ENCODE peak calls at places on chromosomes 16 and 17, in five cellular contexts. P, U, K, X and T are unnamed samples.

GRCh38 chr16:72862090-72862489 is 185.8 kb downstream of the ZFHX3 start:
- DNase-seq in P (no peak), U (no peak), X (no peak), K (no peak), T (no peak)

GRCh38 chr16:12157510-12158093 is 181.1 kb downstream of the SNX29 start:
- DNase-seq in P (no peak), X (peak; percentile 71), U (peak; percentile 67), K (no peak), T (no peak)

GRCh38 chr17:1865252-1866037 is 35.6 kb downstream of the RPA1 start:
- DNase-seq in P (no peak), U (peak; percentile 12), K (peak; percentile 4), X (peak; percentile 4), T (peak; percentile 35)

GRCh38 chr17:79391808-79392233 is 219.0 kb downstream of the RBFOX3 start:
- DNase-seq in X (peak; percentile 38), P (peak; percentile 91), K (peak; percentile 66), U (peak; percentile 53), T (peak; percentile 41)

GRCh38 chr17:6213859-6214258 is 143.7 kb downstream of the WSCD1 start:
- DNase-seq in K (no peak), P (no peak), U (no peak), X (no peak), T (no peak)

GRCh38 chr17:19018600-19018950 is 14.0 kb upstream of the FAM83G start:
- DNase-seq in U (no peak), P (no peak), X (no peak), K (no peak), T (no peak)

GRCh38 chr16:14024300-14024699 is 46.8 kb upstream of the MRTFB start:
- DNase-seq in K (no peak), P (no peak), U (no peak), X (peak; percentile 23), T (no peak)

GRCh38 chr17:39187152-39187830 is 10.2 kb downstream of the CACNB1 start:
- DNase-seq in P (no peak), K (no peak), X (no peak), U (no peak), T (no peak)

GRCh38 chr16:81478876-81479496 is 34.4 kb downstream of the CMIP start:
- DNase-seq in U (no peak), P (no peak), X (no peak), K (no peak), T (no peak)

GRCh38 chr17:2442166-2442565 is 41.3 kb upstream of the MNT start:
- DNase-seq in X (peak; percentile 23), P (no peak), U (peak; percentile 35), K (no peak), T (no peak)

GRCh38 chr17:74923538-74924249 is 379 bp upstream of the OTOP2 start:
- DNase-seq in P (peak; percentile 76), X (peak; percentile 16), K (no peak), U (peak; percentile 27), T (peak; percentile 33)

GRCh38 chr17:17181666-17182600 is 24.2 kb downstream of the PLD6 start:
- DNase-seq in X (no peak), U (no peak), K (no peak), P (no peak), T (no peak)

GRCh38 chr17:74190154-74190553 is 13.3 kb upstream of the RPL38 start:
- DNase-seq in P (peak; percentile 53), K (peak; percentile 66), U (peak; percentile 61), X (peak; percentile 51), T (peak; percentile 43)

GRCh38 chr17:33686171-33686570 is 393.1 kb upstream of the ASIC2 start:
- DNase-seq in P (no peak), X (no peak), U (no peak), K (no peak), T (no peak)

GRCh38 chr16:49260253-49260652 is 21.4 kb downstream of the CBLN1 start:
- DNase-seq in P (no peak), U (no peak), K (no peak), X (no peak), T (no peak)

GRCh38 chr17:58156839-58157803 is 8.9 kb downstream of the OR4D1 start:
- DNase-seq in P (peak; percentile 77), K (no peak), X (peak; percentile 9), U (no peak), T (peak; percentile 8)

GRCh38 chr16:920722-921121 is 50.1 kb downstream of the LMF1 start:
- DNase-seq in K (no peak), U (peak; percentile 21), P (peak; percentile 1), X (no peak), T (no peak)

GRCh38 chr17:76997981-76998531 is 129.9 kb downstream of the MGAT5B start:
- DNase-seq in K (no peak), X (peak; percentile 39), U (no peak), P (no peak), T (no peak)

GRCh38 chr17:79633937-79634813 is 23.3 kb upstream of the RBFOX3 start:
- DNase-seq in K (no peak), X (no peak), U (no peak), P (no peak), T (no peak)

GRCh38 chr17:35900693-35901487 is 20.7 kb upstream of the CCL5 start:
- DNase-seq in P (no peak), U (no peak), K (no peak), X (no peak), T (no peak)

GRCh38 chr17:76383645-76384221 is 676 bp upstream of the SPHK1 start:
- DNase-seq in X (peak; percentile 66), U (peak; percentile 53), P (peak; percentile 74), K (no peak), T (no peak)

GRCh38 chr17:82300707-82301270 is 16.6 kb downstream of the CD7 start:
- DNase-seq in X (peak; percentile 30), K (no peak), P (peak; percentile 72), U (peak; percentile 37), T (peak; percentile 65)

GRCh38 chr17:28133562-28133970 is 91.1 kb downstream of the NLK start:
- DNase-seq in U (peak; percentile 89), K (no peak), P (no peak), X (peak; percentile 86), T (peak; percentile 79)

GRCh38 chr17:70274255-70274654 is 104.9 kb downstream of the KCNJ2 start:
- DNase-seq in X (no peak), P (no peak), U (no peak), K (no peak), T (no peak)

GRCh38 chr17:70270554-70270953 is 101.2 kb downstream of the KCNJ2 start:
- DNase-seq in P (no peak), K (no peak), X (no peak), U (no peak), T (no peak)

GRCh38 chr17:70268383-70268782 is 99.1 kb downstream of the KCNJ2 start:
- DNase-seq in P (no peak), X (no peak), U (no peak), K (no peak), T (no peak)

GRCh38 chr17:70271200-70271599 is 101.9 kb downstream of the KCNJ2 start:
- DNase-seq in P (peak; percentile 47), X (no peak), K (no peak), U (no peak), T (no peak)

GRCh38 chr17:70271672-70272071 is 102.3 kb downstream of the KCNJ2 start:
- DNase-seq in K (no peak), X (no peak), P (no peak), U (no peak), T (peak; percentile 35)
- H2AFZ ChIP-seq in K (no peak overlapping the region), X (no peak overlapping the region), P (no peak overlapping the region), U (no peak overlapping the region), T (no peak overlapping the region)

DNA sequence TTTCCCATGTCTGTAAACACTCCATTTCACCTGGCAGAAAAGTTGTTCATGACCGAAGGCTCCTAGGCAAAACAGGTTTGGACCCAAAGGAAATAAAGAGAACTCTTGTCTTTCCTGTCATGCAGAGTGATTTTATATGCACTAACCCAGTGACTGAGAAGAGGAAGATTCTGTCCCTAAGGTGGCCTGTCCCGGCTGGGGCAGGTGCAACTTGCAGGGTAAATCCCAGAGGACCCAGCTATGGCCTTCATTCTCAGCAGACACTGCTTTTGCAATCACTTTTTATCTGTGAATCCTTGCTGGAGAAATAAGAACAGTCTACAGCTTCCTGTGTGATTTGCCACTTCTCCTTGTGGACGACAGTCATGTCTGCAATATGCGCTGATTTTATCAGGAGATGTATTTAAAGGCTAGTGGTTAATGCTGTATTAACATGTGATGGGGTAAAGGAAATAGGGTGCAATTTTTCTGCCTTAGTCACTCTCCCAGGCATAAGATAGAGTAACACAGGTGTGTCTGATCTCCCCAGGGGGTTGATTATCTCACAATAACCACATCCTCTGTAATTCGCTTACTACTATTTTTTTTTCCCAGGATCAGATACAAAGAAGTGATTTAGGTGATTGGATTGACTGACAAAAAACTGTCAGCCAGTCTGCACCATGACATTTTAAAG is 696.8 kb upstream of the SOX9 start:
- DNase-seq in P (no peak), U (peak; percentile 76), X (peak; percentile 88), K (peak; percentile 98), T (peak; percentile 99)
- TF ChIP-seq CTCF in P (no peak), U (no peak), X (no peak), K (peak; percentile 8), T (peak; percentile 38)

GRCh38 chr16:87700406-87701065 is 65.2 kb downstream of the KLHDC4 start:
- DNase-seq in K (no peak), P (no peak), U (no peak), X (no peak), T (no peak)
- H3K4me1 ChIP-seq in K (no peaks in the 10 kb centered on the region), P (peaks cover 8% of the 10 kb centered on the region), U (no peaks in the 10 kb centered on the region), X (no peaks in the 10 kb centered on the region), T (no peaks in the 10 kb centered on the region)

GRCh38 chr17:32533296-32533695 is 46.5 kb downstream of the CDK5R1 start:
- DNase-seq in X (no peak), K (no peak), U (no peak), P (no peak), T (no peak)

GRCh38 chr17:32541640-32542039 is 54.8 kb downstream of the CDK5R1 start:
- DNase-seq in X (no peak), U (no peak), K (no peak), P (no peak), T (no peak)

DNA sequence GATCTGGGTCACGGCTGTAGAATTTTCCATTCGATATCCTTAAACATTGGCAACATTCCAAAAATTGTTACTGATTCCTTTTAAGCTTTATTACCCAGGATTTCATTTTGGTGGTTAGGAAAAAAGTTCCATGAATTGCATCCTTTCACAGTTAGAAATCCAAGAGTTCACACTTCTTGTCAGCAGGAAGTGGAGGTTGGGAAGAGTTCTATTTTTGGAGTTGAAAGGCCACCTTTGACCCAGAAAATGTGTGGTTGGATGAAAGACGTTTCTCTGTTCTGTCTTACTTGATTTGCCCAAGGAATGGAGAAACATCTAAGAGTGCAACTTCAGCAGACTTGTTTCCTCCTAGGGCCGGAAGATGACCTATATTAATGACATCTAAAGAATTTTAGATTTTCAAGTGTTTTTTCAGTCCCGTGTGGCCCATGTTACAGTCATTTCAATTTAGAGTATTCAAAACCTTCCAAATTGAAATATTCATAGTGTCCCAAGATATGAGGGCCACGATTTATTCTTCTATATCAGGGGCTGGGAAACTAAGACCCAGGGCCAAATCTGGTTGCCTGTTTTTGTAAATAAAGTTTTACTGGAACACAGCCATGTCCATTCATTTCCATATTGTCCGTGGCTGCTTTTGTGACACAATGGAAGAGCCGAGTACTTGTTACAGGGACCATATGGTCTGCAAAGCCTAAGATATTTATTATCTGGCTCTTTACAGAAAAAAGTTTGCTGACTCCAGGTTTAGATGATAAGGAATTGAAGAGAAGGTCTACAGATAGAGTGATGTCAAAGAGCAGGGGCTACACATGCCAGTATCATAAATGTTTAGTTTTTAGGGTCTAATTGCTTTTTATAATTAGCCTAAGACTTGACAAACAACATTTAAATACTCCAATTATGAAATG is 50.2 kb downstream of the CDK5R1 start:
- DNase-seq in X (peak; percentile 55), P (no peak), K (no peak), U (peak; percentile 44), T (no peak)
- H2AFZ ChIP-seq in X (no peak overlapping the region), P (no peak overlapping the region), K (no peak overlapping the region), U (no peak overlapping the region), T (no peak overlapping the region)